ENCODE peak calls at places on chromosome 12, in five cellular contexts. One of them, this sample, is unnamed. For H3K4me1, the result is how much of the 10 kb centered on the place peaks cover.

GRCh38 chr12:44812062-44812461 is 64.1 kb downstream of the NELL2 start:
- DNase-seq in tibial nerve: no peak
- DNase-seq in heart left ventricle: no peak
- DNase-seq in mucosa of descending colon: no peak
- DNase-seq in MM.1S: peak
- DNase-seq in this sample: no peak

GRCh38 chr12:70078161-70078560 is 165.1 kb upstream of the CNOT2 start:
- DNase-seq in tibial nerve: no peak
- DNase-seq in heart left ventricle: no peak
- DNase-seq in mucosa of descending colon: no peak
- DNase-seq in MM.1S: no peak
- DNase-seq in this sample: no peak

GRCh38 chr12:127810026-127810425 is 456.9 kb upstream of the TMEM132C start:
- DNase-seq in tibial nerve: no peak
- DNase-seq in heart left ventricle: no peak
- DNase-seq in mucosa of descending colon: no peak
- DNase-seq in MM.1S: no peak
- DNase-seq in this sample: no peak

GRCh38 chr12:89358805-89359204 is 6.5 kb upstream of the DUSP6 start:
- DNase-seq in tibial nerve: no peak
- DNase-seq in heart left ventricle: no peak
- DNase-seq in mucosa of descending colon: no peak
- DNase-seq in MM.1S: no peak
- DNase-seq in this sample: no peak

GRCh38 chr12:69688496-69689427 is 10.3 kb downstream of the BEST3 start:
- DNase-seq in tibial nerve: no peak
- DNase-seq in heart left ventricle: peak
- DNase-seq in mucosa of descending colon: peak
- DNase-seq in MM.1S: no peak
- DNase-seq in this sample: peak

GRCh38 chr12:80269953-80270552 is 170.7 kb downstream of the OTOGL start:
- DNase-seq in tibial nerve: no peak
- DNase-seq in heart left ventricle: no peak
- DNase-seq in mucosa of descending colon: no peak
- DNase-seq in MM.1S: peak
- DNase-seq in this sample: no peak

GRCh38 chr12:59149995-59150642 is 229.8 kb upstream of the LRIG3 start:
- DNase-seq in tibial nerve: no peak
- DNase-seq in heart left ventricle: no peak
- DNase-seq in mucosa of descending colon: no peak
- DNase-seq in MM.1S: peak
- DNase-seq in this sample: no peak

GRCh38 chr12:25009511-25010092 is 60.7 kb upstream of the BCAT1 start:
- DNase-seq in tibial nerve: no peak
- DNase-seq in heart left ventricle: no peak
- DNase-seq in mucosa of descending colon: no peak
- DNase-seq in MM.1S: no peak
- DNase-seq in this sample: no peak

GRCh38 chr12:109203480-109203879 is 87.1 kb downstream of the ACACB start:
- DNase-seq in tibial nerve: no peak
- DNase-seq in heart left ventricle: no peak
- DNase-seq in mucosa of descending colon: no peak
- DNase-seq in MM.1S: no peak
- DNase-seq in this sample: no peak

GRCh38 chr12:70049596-70050360 is 193.5 kb upstream of the CNOT2 start:
- DNase-seq in tibial nerve: no peak
- DNase-seq in heart left ventricle: no peak
- DNase-seq in mucosa of descending colon: no peak
- DNase-seq in MM.1S: peak
- DNase-seq in this sample: no peak

GRCh38 chr12:6337958-6338406 is 3.9 kb downstream of the TNFRSF1A start:
- DNase-seq in tibial nerve: no peak
- DNase-seq in heart left ventricle: no peak
- DNase-seq in mucosa of descending colon: no peak
- DNase-seq in MM.1S: no peak
- DNase-seq in this sample: no peak

GRCh38 chr12:15208871-15209656 is 12.2 kb downstream of the RERG start:
- DNase-seq in tibial nerve: no peak
- DNase-seq in heart left ventricle: no peak
- DNase-seq in mucosa of descending colon: no peak
- DNase-seq in MM.1S: no peak
- DNase-seq in this sample: no peak

GRCh38 chr12:68375701-68376469 is 43.7 kb upstream of the MDM1 start:
- DNase-seq in tibial nerve: no peak
- DNase-seq in heart left ventricle: no peak
- DNase-seq in mucosa of descending colon: no peak
- DNase-seq in MM.1S: no peak
- DNase-seq in this sample: no peak

GRCh38 chr12:80419660-80420059 is 24.4 kb upstream of the PTPRQ start:
- DNase-seq in tibial nerve: no peak
- DNase-seq in heart left ventricle: no peak
- DNase-seq in mucosa of descending colon: no peak
- DNase-seq in MM.1S: no peak
- DNase-seq in this sample: no peak

GRCh38 chr12:109523504-109523903 is 46.1 kb downstream of the UBE3B start:
- DNase-seq in tibial nerve: no peak
- DNase-seq in heart left ventricle: no peak
- DNase-seq in mucosa of descending colon: peak
- DNase-seq in MM.1S: no peak
- DNase-seq in this sample: no peak

GRCh38 chr12:53195516-53196420 is 11.3 kb downstream of the ITGB7 start:
- DNase-seq in tibial nerve: no peak
- DNase-seq in heart left ventricle: no peak
- DNase-seq in mucosa of descending colon: no peak
- DNase-seq in MM.1S: no peak
- DNase-seq in this sample: peak

GRCh38 chr12:28497889-28498411 is 307.7 kb downstream of the CCDC91 start:
- DNase-seq in tibial nerve: no peak
- DNase-seq in heart left ventricle: no peak
- DNase-seq in mucosa of descending colon: no peak
- DNase-seq in MM.1S: peak
- DNase-seq in this sample: no peak

GRCh38 chr12:97960741-97961608 is 498.4 kb downstream of the RMST start:
- DNase-seq in tibial nerve: no peak
- DNase-seq in heart left ventricle: no peak
- DNase-seq in mucosa of descending colon: no peak
- DNase-seq in MM.1S: peak
- DNase-seq in this sample: no peak

GRCh38 chr12:113369391-113369790 is 11.0 kb downstream of the PLBD2 start:
- DNase-seq in tibial nerve: no peak
- DNase-seq in heart left ventricle: no peak
- DNase-seq in mucosa of descending colon: no peak
- DNase-seq in MM.1S: no peak
- DNase-seq in this sample: no peak

GRCh38 chr12:95762123-95762785 is 28.3 kb downstream of the NTN4 start:
- DNase-seq in tibial nerve: no peak
- DNase-seq in heart left ventricle: no peak
- DNase-seq in mucosa of descending colon: no peak
- DNase-seq in MM.1S: peak
- DNase-seq in this sample: no peak

GRCh38 chr12:57738661-57739237 is at the start of gene AGAP2:
- DNase-seq in tibial nerve: no peak
- DNase-seq in heart left ventricle: no peak
- DNase-seq in mucosa of descending colon: no peak
- DNase-seq in MM.1S: no peak
- DNase-seq in this sample: no peak

GRCh38 chr12:32252199-32253073 is 145.8 kb downstream of the BICD1 start:
- DNase-seq in tibial nerve: no peak
- DNase-seq in heart left ventricle: no peak
- DNase-seq in mucosa of descending colon: no peak
- DNase-seq in MM.1S: peak
- DNase-seq in this sample: no peak

GRCh38 chr12:1575799-1576401 is 18.5 kb downstream of the FBXL14 start:
- DNase-seq in tibial nerve: no peak
- DNase-seq in heart left ventricle: no peak
- DNase-seq in mucosa of descending colon: no peak
- DNase-seq in MM.1S: no peak
- DNase-seq in this sample: no peak

GRCh38 chr12:100987552-100988277 is 193.1 kb downstream of the ANO4 start:
- DNase-seq in tibial nerve: no peak
- DNase-seq in heart left ventricle: no peak
- DNase-seq in mucosa of descending colon: no peak
- DNase-seq in MM.1S: peak
- DNase-seq in this sample: no peak

GRCh38 chr12:51823875-51824565 is 24.5 kb downstream of the FIGNL2 start:
- DNase-seq in tibial nerve: no peak
- DNase-seq in heart left ventricle: no peak
- DNase-seq in mucosa of descending colon: no peak
- DNase-seq in MM.1S: peak
- DNase-seq in this sample: no peak

GRCh38 chr12:53268009-53268636 is at the start of gene ESPL1:
- DNase-seq in tibial nerve: peak
- DNase-seq in heart left ventricle: peak
- DNase-seq in mucosa of descending colon: peak
- DNase-seq in MM.1S: peak
- DNase-seq in this sample: peak

GRCh38 chr12:88391556-88391955 is 188.7 kb downstream of the KITLG start:
- DNase-seq in tibial nerve: no peak
- DNase-seq in heart left ventricle: no peak
- DNase-seq in mucosa of descending colon: no peak
- DNase-seq in MM.1S: peak
- DNase-seq in this sample: no peak

GRCh38 chr12:108090932-108091331 is 38.2 kb upstream of the WSCD2 start:
- DNase-seq in tibial nerve: no peak
- DNase-seq in heart left ventricle: no peak
- DNase-seq in mucosa of descending colon: no peak
- DNase-seq in MM.1S: no peak
- DNase-seq in this sample: no peak

GRCh38 chr12:51009038-51009437 is 17.1 kb downstream of the SLC11A2 start:
- DNase-seq in tibial nerve: peak
- DNase-seq in heart left ventricle: peak
- DNase-seq in mucosa of descending colon: peak
- DNase-seq in MM.1S: no peak
- DNase-seq in this sample: peak

GRCh38 chr12:12064596-12064995 is 6.1 kb upstream of the BCL2L14 start:
- DNase-seq in tibial nerve: no peak
- DNase-seq in heart left ventricle: no peak
- DNase-seq in mucosa of descending colon: no peak
- DNase-seq in MM.1S: no peak
- DNase-seq in this sample: no peak

GRCh38 chr12:95418142-95418541 is 55.8 kb upstream of the METAP2 start:
- DNase-seq in tibial nerve: no peak
- DNase-seq in heart left ventricle: no peak
- DNase-seq in mucosa of descending colon: no peak
- DNase-seq in MM.1S: no peak
- DNase-seq in this sample: no peak

GRCh38 chr12:80714055-80714454 is 2.7 kb upstream of the MYF5 start:
- DNase-seq in tibial nerve: no peak
- DNase-seq in heart left ventricle: no peak
- DNase-seq in mucosa of descending colon: peak
- DNase-seq in MM.1S: no peak
- DNase-seq in this sample: no peak

GRCh38 chr12:58443273-58443980 is 476.9 kb downstream of the LRIG3 start:
- DNase-seq in tibial nerve: no peak
- DNase-seq in heart left ventricle: no peak
- DNase-seq in mucosa of descending colon: no peak
- DNase-seq in MM.1S: peak
- DNase-seq in this sample: no peak

GRCh38 chr12:120235369-120236123 is 30.0 kb downstream of the PXN start:
- DNase-seq in tibial nerve: no peak
- DNase-seq in heart left ventricle: no peak
- DNase-seq in mucosa of descending colon: no peak
- DNase-seq in MM.1S: no peak
- DNase-seq in this sample: peak
- TF ChIP-seq CTCF in tibial nerve: no peak
- TF ChIP-seq CTCF in heart left ventricle: no peak
- TF ChIP-seq CTCF in mucosa of descending colon: no peak
- TF ChIP-seq CTCF in MM.1S: no peak
- TF ChIP-seq CTCF in this sample: no peak

GRCh38 chr12:13211859-13212664 is 15.5 kb downstream of the EMP1 start:
- DNase-seq in tibial nerve: peak
- DNase-seq in heart left ventricle: peak
- DNase-seq in mucosa of descending colon: no peak
- DNase-seq in MM.1S: peak
- DNase-seq in this sample: no peak

GRCh38 chr12:13210022-13210539 is 13.6 kb downstream of the EMP1 start:
- DNase-seq in tibial nerve: no peak
- DNase-seq in heart left ventricle: no peak
- DNase-seq in mucosa of descending colon: no peak
- DNase-seq in MM.1S: no peak
- DNase-seq in this sample: no peak

GRCh38 chr12:13209279-13210021 is 12.9 kb downstream of the EMP1 start:
- DNase-seq in tibial nerve: no peak
- DNase-seq in heart left ventricle: no peak
- DNase-seq in mucosa of descending colon: no peak
- DNase-seq in MM.1S: no peak
- DNase-seq in this sample: no peak

GRCh38 chr12:13211191-13211858 is 14.8 kb downstream of the EMP1 start:
- DNase-seq in tibial nerve: no peak
- DNase-seq in heart left ventricle: no peak
- DNase-seq in mucosa of descending colon: no peak
- DNase-seq in MM.1S: no peak
- DNase-seq in this sample: no peak

GRCh38 chr12:13210543-13211190 is 14.1 kb downstream of the EMP1 start:
- DNase-seq in tibial nerve: no peak
- DNase-seq in heart left ventricle: no peak
- DNase-seq in mucosa of descending colon: no peak
- DNase-seq in MM.1S: no peak
- DNase-seq in this sample: no peak
- H3K4me1 ChIP-seq in tibial nerve: half or more
- H3K4me1 ChIP-seq in heart left ventricle: half or more
- H3K4me1 ChIP-seq in mucosa of descending colon: under half
- H3K4me1 ChIP-seq in MM.1S: under half
- H3K4me1 ChIP-seq in this sample: under half

DNA sequence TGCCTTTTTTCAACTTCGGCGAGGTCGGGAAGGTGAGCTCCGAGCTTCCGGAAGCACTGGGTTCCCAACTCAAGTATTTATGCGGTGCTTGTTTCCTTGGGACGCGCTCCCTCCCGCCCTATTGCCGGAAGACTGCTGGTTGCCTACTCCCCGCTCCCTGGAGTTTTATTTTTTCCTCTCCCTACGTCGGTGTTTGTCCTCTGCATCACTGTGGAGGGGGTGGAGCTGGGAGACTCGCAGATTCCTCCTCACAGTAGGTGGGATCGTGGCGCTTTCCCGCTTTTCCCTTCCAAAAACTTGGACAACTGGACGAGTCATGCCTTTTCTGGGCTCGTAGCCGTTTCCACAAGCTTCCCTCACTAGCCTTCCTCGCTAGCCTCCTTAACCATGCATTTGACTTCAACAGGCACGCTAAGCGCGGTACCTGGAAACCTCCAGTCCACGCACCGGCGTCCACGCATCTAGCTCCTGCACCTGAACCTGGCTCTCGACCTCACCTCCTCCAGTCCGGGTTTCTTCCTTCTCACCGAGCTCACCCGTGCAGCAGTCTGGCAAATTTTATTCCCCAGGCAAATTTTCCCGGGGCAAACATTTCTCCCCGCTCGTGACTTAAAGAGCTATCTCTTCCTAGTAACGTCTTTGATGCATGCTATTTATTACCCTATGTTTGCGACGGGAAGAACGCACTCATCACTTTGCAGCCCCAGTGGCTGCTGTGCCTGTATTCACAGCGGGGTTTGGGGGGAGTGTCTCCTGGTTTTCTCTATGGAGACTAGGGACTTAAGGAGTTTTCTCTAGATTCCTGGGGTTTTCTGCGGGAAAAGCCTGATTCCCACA is at the start of gene AVPR1A:
- DNase-seq in tibial nerve: no peak
- DNase-seq in heart left ventricle: peak
- DNase-seq in mucosa of descending colon: no peak
- DNase-seq in MM.1S: no peak
- DNase-seq in this sample: peak
- H3K4me3 ChIP-seq in tibial nerve: peak
- H3K4me3 ChIP-seq in heart left ventricle: peak
- H3K4me3 ChIP-seq in mucosa of descending colon: no peak
- H3K4me3 ChIP-seq in MM.1S: no peak
- H3K4me3 ChIP-seq in this sample: peak

GRCh38 chr12:2691340-2692111 is 103.2 kb upstream of the FKBP4 start:
- DNase-seq in tibial nerve: no peak
- DNase-seq in heart left ventricle: no peak
- DNase-seq in mucosa of descending colon: peak
- DNase-seq in MM.1S: peak
- DNase-seq in this sample: no peak
- TF ChIP-seq CTCF in tibial nerve: no peak
- TF ChIP-seq CTCF in heart left ventricle: no peak
- TF ChIP-seq CTCF in mucosa of descending colon: no peak
- TF ChIP-seq CTCF in MM.1S: no peak
- TF ChIP-seq CTCF in this sample: no peak